ENCODE peak calls at places on chromosome 4, in five cellular contexts. J is gastrocnemius medialis, F is cardiac fibroblast, M is left cardiac atrium, D is OCI-LY7. Q is an unnamed sample.

GRCh38 chr4:27616166-27616565 is 755.5 kb downstream of the STIM2 start:
- DNase-seq in M (no peak), J (no peak), F (no peak), D (no peak), Q (no peak)

GRCh38 chr4:168755643-168756482 is 254.2 kb downstream of the CBR4 start:
- DNase-seq in F (no peak), M (no peak), D (no peak), J (no peak), Q (no peak)

GRCh38 chr4:3719191-3719590 is 47.0 kb upstream of the ADRA2C start:
- DNase-seq in D (no peak), J (no peak), M (no peak), F (no peak), Q (no peak)

GRCh38 chr4:26806331-26806730 is 54.3 kb upstream of the STIM2 start:
- DNase-seq in F (no peak), J (no peak), M (no peak), D (no peak), Q (no peak)

GRCh38 chr4:10737335-10737734 is 52.8 kb upstream of the CLNK start:
- DNase-seq in M (no peak), J (no peak), D (no peak), F (no peak), Q (no peak)

GRCh38 chr4:25619601-25620000 is 36.0 kb upstream of the SLC34A2 start:
- DNase-seq in M (no peak), D (no peak), F (no peak), J (no peak), Q (no peak)

GRCh38 chr4:63620271-63620670 is 789.0 kb downstream of the TECRL start:
- DNase-seq in M (no peak), J (no peak), F (no peak), D (no peak), Q (no peak)

GRCh38 chr4:179307297-179308136 is 1865.3 kb upstream of the AGA start:
- DNase-seq in D (peak; percentile 55), F (peak; percentile 24), M (no peak), J (no peak), Q (no peak)

GRCh38 chr4:104205116-104205515 is 289.6 kb downstream of the CXXC4 start:
- DNase-seq in M (no peak), J (no peak), D (no peak), F (no peak), Q (no peak)

GRCh38 chr4:69860007-69860406 is at the start of gene SULT1E1:
- DNase-seq in D (no peak), J (no peak), M (no peak), F (peak; percentile 81), Q (no peak)

GRCh38 chr4:140609548-140610425 is 41.0 kb upstream of the UCP1 start:
- DNase-seq in D (peak; percentile 75), J (no peak), M (no peak), F (peak; percentile 61), Q (no peak)

GRCh38 chr4:48290146-48290772 is 20.6 kb upstream of the TEC start:
- DNase-seq in J (no peak), D (peak; percentile 9), F (no peak), M (no peak), Q (no peak)

GRCh38 chr4:12924728-12925320 is 559.3 kb downstream of the RAB28 start:
- DNase-seq in J (no peak), M (no peak), D (no peak), F (no peak), Q (no peak)

GRCh38 chr4:80103615-80104014 is 30.6 kb upstream of the ANTXR2 start:
- DNase-seq in F (no peak), D (no peak), J (no peak), M (no peak), Q (no peak)

GRCh38 chr4:102640669-102641068 is 120.1 kb downstream of the MANBA start:
- DNase-seq in D (no peak), J (no peak), M (no peak), F (peak; percentile 30), Q (no peak)

GRCh38 chr4:6454112-6454910 is 18.1 kb downstream of the PPP2R2C start:
- DNase-seq in J (no peak), M (no peak), D (no peak), F (no peak), Q (no peak)